ENCODE peak calls at places on chromosome 13, in four cellular contexts. L is brain microvascular endothelial cell, Z is mesothelial cell of epicardium, E is lower lobe of right lung. U is an unnamed sample.

GRCh38 chr13:51000576-51001260 is 91.1 kb downstream of the RNASEH2B start:
- DNase-seq in L (no peak), E (no peak), Z (no peak), U (no peak)

GRCh38 chr13:90230311-90230710 is 1117.2 kb upstream of the MIR17HG start:
- DNase-seq in E (no peak), Z (no peak), L (no peak), U (no peak)

GRCh38 chr13:113359556-113359955 is 4.4 kb downstream of the GRTP1 start:
- DNase-seq in E (peak), Z (no peak), L (no peak), U (no peak)

GRCh38 chr13:87295636-87296035 is 375.5 kb upstream of the SLITRK5 start:
- DNase-seq in Z (no peak), E (no peak), L (no peak), U (no peak)

GRCh38 chr13:113876341-113877148 is 12.7 kb upstream of the GAS6 start:
- DNase-seq in Z (no peak), E (no peak), L (no peak), U (no peak)

GRCh38 chr13:26872444-26873173 is 112.0 kb upstream of the GPR12 start:
- DNase-seq in E (peak), L (peak), Z (peak), U (no peak)

GRCh38 chr13:54733639-54734038 is 1705.0 kb downstream of the OLFM4 start:
- DNase-seq in E (no peak), L (no peak), Z (no peak), U (no peak)

GRCh38 chr13:32586022-32586900 is at the start of gene PDS5B:
- DNase-seq in E (peak), Z (peak), L (peak), U (peak)

GRCh38 chr13:100674363-100674847 is at the start of gene TMTC4:
- DNase-seq in Z (no peak), E (no peak), L (no peak), U (no peak)

GRCh38 chr13:113646376-113646775 is 11.6 kb downstream of the ATP4B start:
- DNase-seq in L (no peak), E (no peak), Z (peak), U (peak)

GRCh38 chr13:113552786-113553540 is 31.6 kb upstream of the TFDP1 start:
- DNase-seq in Z (no peak), L (no peak), E (peak), U (peak)

GRCh38 chr13:93169980-93170379 is 56.6 kb upstream of the GPC6 start:
- DNase-seq in L (peak), Z (no peak), E (no peak), U (no peak)

GRCh38 chr13:92488249-92488845 is 738.3 kb upstream of the GPC6 start:
- DNase-seq in L (no peak), Z (no peak), E (no peak), U (no peak)

GRCh38 chr13:27261376-27261775 is 9.3 kb upstream of the RASL11A start:
- DNase-seq in E (no peak), Z (no peak), L (no peak), U (no peak)

GRCh38 chr13:94433055-94433947 is 46.2 kb downstream of the DCT start:
- DNase-seq in L (no peak), Z (no peak), E (no peak), U (no peak)

GRCh38 chr13:71864094-71864980 is 2.7 kb downstream of the DACH1 start:
- DNase-seq in L (peak), E (peak), Z (peak), U (no peak)

GRCh38 chr13:28744091-28744536 is 25.3 kb upstream of the SLC46A3 start:
- DNase-seq in Z (no peak), E (no peak), L (peak), U (no peak)

GRCh38 chr13:108987488-108987887 is 358.1 kb downstream of the MYO16 start:
- DNase-seq in L (no peak), Z (no peak), E (no peak), U (no peak)

GRCh38 chr13:69551193-69551592 is 556.4 kb upstream of the ATXN8OS start:
- DNase-seq in E (no peak), L (no peak), Z (no peak), U (no peak)

GRCh38 chr13:33953781-33954180 is 135.8 kb downstream of the RFC3 start:
- DNase-seq in E (no peak), L (no peak), Z (no peak), U (no peak)

GRCh38 chr13:46168818-46169217 is 13.2 kb downstream of the LCP1 start:
- DNase-seq in Z (no peak), E (no peak), L (no peak), U (no peak)

GRCh38 chr13:73870970-73871935 is 263.0 kb downstream of the KLF12 start:
- DNase-seq in Z (no peak), E (no peak), L (peak), U (no peak)

GRCh38 chr13:79289557-79289956 is 116.5 kb downstream of the RBM26 start:
- DNase-seq in L (no peak), Z (no peak), E (no peak), U (no peak)

GRCh38 chr13:26074706-26075105 is 22.9 kb upstream of the SHISA2 start:
- DNase-seq in E (no peak), L (peak), Z (no peak), U (no peak)

GRCh38 chr13:105878119-105878518 is 657.3 kb downstream of the EFNB2 start:
- DNase-seq in E (no peak), Z (no peak), L (no peak), U (no peak)

GRCh38 chr13:113129921-113130750 is 7.5 kb downstream of the F10 start:
- DNase-seq in Z (peak), L (no peak), E (peak), U (peak)

DNA sequence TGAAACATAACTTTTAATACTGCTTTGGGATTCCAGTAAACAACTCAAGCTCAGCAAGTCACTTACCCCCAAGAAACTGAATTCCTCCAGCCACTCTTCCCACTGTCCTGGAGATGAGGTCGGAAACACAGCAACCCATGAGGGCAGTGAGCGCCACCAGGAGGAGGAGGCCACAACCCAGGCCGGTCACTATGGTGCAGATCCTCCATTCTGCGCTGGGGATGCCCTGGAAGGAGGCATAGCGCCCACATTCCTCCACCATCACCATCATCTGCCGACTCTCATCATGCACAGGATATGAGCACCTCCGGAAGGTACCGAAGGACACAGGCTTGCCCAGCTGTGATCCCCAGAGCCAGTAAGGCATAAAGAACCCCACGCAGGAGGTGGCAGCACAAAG is 2.2 kb downstream of the LHFPL6 start:
- DNase-seq in Z (no peak), E (no peak), L (peak), U (no peak)
- TF ChIP-seq CTCF in Z (no peak), E (peak), L (peak), U (peak)

GRCh38 chr13:97515643-97516042 is 81.7 kb downstream of the RAP2A start:
- DNase-seq in Z (no peak), L (no peak), E (no peak), U (no peak)
- TF ChIP-seq CTCF in Z (no peak), L (no peak), E (no peak), U (no peak)

DNA sequence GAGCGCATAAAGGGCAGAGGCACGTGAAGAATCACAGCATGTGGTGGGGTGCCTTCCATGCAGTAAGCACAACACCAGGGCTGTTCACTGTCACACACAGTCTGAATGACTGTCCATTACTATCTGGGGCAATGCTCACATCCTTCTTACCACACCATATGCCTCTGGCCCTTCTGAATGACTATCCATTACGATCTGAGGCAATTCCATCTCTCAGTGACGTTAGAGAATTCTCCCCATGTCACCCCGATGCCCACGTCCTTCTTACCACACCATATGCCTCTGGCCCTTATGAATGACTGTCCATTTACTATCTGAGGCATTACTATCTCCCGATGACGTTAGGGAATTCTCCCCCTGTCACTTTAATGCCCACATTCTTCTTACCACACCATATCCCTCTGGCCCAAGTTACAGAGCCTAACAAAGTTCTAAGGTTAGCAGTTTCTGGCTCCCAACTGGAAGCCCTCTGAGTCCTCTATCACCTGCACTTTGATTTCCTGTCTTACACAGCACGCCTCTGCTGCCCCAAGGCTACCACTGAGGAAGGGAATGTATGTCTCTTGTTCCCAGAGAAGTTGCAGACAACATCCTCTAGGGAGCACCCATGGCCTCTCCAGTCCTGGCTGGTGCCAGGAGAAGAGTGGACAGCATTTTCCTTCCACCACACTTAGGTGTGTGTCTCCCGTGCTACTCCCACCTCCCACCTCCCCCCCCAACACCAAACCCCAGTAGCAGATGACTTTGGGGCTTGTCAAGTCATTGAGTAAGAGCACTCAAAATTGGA is 154.8 kb downstream of the COG6 start:
- DNase-seq in E (no peak), L (no peak), Z (no peak), U (no peak)
- TF ChIP-seq CTCF in E (no peak), L (peak), Z (no peak), U (no peak)

DNA sequence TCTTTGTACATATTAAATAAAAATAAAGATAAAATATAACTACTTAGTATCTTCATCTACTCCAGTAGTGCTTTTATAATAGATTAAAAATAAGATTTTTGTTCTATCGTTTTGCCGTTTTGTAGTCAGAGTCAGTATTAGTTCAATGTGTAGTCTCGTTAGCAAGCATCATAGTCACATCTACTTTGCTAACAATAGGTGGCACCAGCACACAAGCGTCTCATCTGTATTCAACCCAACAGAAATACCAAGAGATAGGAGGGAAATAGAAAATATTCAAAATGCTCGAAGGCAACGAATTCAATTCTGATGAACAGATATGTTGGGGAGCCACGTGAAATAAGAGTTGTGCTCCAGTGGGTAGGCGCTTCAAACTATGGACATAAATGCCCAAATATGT is 21.4 kb upstream of the MICU2 start:
- DNase-seq in E (no peak), Z (no peak), L (peak), U (no peak)
- TF ChIP-seq CTCF in E (peak), Z (no peak), L (peak), U (peak)

DNA sequence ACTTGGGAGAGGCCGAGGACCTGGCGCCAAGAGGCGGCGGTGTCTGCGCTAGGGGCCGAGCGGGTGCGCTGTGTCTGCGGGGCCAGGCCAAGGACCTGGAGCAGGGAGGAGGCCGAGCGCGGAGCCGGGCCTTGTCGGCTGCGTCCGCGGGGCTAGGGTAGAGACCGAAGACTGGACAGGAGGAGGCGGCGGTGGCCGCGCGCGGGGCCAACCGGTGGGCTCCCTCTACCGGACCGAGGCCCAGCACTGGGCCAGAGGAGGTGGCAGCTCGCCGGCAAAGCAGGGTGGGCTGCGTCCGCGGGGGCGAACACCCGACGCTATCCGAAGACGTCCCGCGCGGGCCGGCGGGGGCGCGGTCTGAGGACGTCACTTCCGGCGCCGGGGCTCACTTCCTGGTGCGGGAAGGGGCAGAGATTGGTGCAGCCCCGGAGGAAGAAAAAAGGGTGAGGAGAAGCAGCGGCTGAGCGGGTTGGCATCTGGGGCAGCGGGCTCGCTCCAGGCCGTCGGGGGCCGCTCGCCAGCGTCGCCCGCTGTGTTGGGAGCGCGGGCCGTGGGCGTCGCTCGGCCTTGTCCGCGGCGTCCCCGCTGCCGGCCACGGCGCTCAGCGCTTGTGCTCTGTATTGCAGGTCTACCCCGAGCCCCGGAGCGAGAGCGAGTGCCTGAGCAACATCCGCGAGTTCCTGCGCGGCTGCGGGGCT is 38.3 kb downstream of the ARHGEF7 start:
- DNase-seq in Z (peak), E (peak), L (peak), U (peak)
- TF ChIP-seq CTCF in Z (no peak), E (peak), L (peak), U (peak)